ENCODE peak calls at places on chromosomes 3 and 15, in ten cellular contexts. One of them, this sample, is unnamed.

GRCh38 chr3:4438296-4438695 is 28.8 kb downstream of the SUMF1 start:
- DNase-seq in IMR-90: no peak
- DNase-seq in breast epithelium: no peak
- DNase-seq in right lobe of liver: no peak
- DNase-seq in adrenal gland: no peak
- DNase-seq in ovary: no peak
- DNase-seq in uterus: no peak
- DNase-seq in HCT116: no peak
- DNase-seq in heart left ventricle: no peak
- DNase-seq in stomach: no peak
- DNase-seq in this sample: no peak

GRCh38 chr15:91263632-91264477 is 163.8 kb downstream of the SV2B start:
- DNase-seq in HCT116: no peak
- DNase-seq in breast epithelium: no peak
- DNase-seq in adrenal gland: peak
- DNase-seq in uterus: peak
- DNase-seq in right lobe of liver: no peak
- DNase-seq in stomach: no peak
- DNase-seq in IMR-90: peak
- DNase-seq in heart left ventricle: peak
- DNase-seq in ovary: no peak
- DNase-seq in this sample: peak

GRCh38 chr3:31219131-31219843 is 313.4 kb upstream of the STT3B start:
- DNase-seq in right lobe of liver: no peak
- DNase-seq in uterus: no peak
- DNase-seq in adrenal gland: no peak
- DNase-seq in ovary: no peak
- DNase-seq in stomach: no peak
- DNase-seq in IMR-90: peak
- DNase-seq in HCT116: no peak
- DNase-seq in breast epithelium: no peak
- DNase-seq in heart left ventricle: no peak
- DNase-seq in this sample: no peak

GRCh38 chr3:148741219-148741618 is 43.5 kb downstream of the AGTR1 start:
- DNase-seq in adrenal gland: no peak
- DNase-seq in heart left ventricle: no peak
- DNase-seq in IMR-90: no peak
- DNase-seq in HCT116: no peak
- DNase-seq in right lobe of liver: no peak
- DNase-seq in uterus: no peak
- DNase-seq in breast epithelium: no peak
- DNase-seq in stomach: no peak
- DNase-seq in ovary: no peak
- DNase-seq in this sample: no peak

GRCh38 chr3:187677604-187678003 is 7.4 kb upstream of the SST start:
- DNase-seq in heart left ventricle: no peak
- DNase-seq in ovary: no peak
- DNase-seq in adrenal gland: no peak
- DNase-seq in IMR-90: no peak
- DNase-seq in HCT116: no peak
- DNase-seq in uterus: no peak
- DNase-seq in right lobe of liver: no peak
- DNase-seq in stomach: no peak
- DNase-seq in breast epithelium: no peak
- DNase-seq in this sample: no peak

GRCh38 chr15:47506543-47507090 is 210.7 kb upstream of the SEMA6D start:
- DNase-seq in right lobe of liver: no peak
- DNase-seq in breast epithelium: no peak
- DNase-seq in uterus: no peak
- DNase-seq in heart left ventricle: no peak
- DNase-seq in stomach: no peak
- DNase-seq in adrenal gland: no peak
- DNase-seq in HCT116: no peak
- DNase-seq in IMR-90: no peak
- DNase-seq in ovary: no peak
- DNase-seq in this sample: no peak

GRCh38 chr15:36426696-36427095 is 152.7 kb upstream of the CDIN1 start:
- DNase-seq in stomach: no peak
- DNase-seq in adrenal gland: no peak
- DNase-seq in ovary: no peak
- DNase-seq in IMR-90: no peak
- DNase-seq in breast epithelium: no peak
- DNase-seq in HCT116: no peak
- DNase-seq in uterus: no peak
- DNase-seq in heart left ventricle: no peak
- DNase-seq in right lobe of liver: no peak
- DNase-seq in this sample: no peak

GRCh38 chr15:60614862-60615771 is 136.2 kb upstream of the ICE2 start:
- DNase-seq in ovary: no peak
- DNase-seq in uterus: no peak
- DNase-seq in HCT116: no peak
- DNase-seq in adrenal gland: no peak
- DNase-seq in heart left ventricle: no peak
- DNase-seq in IMR-90: no peak
- DNase-seq in breast epithelium: no peak
- DNase-seq in stomach: no peak
- DNase-seq in right lobe of liver: no peak
- DNase-seq in this sample: no peak

DNA sequence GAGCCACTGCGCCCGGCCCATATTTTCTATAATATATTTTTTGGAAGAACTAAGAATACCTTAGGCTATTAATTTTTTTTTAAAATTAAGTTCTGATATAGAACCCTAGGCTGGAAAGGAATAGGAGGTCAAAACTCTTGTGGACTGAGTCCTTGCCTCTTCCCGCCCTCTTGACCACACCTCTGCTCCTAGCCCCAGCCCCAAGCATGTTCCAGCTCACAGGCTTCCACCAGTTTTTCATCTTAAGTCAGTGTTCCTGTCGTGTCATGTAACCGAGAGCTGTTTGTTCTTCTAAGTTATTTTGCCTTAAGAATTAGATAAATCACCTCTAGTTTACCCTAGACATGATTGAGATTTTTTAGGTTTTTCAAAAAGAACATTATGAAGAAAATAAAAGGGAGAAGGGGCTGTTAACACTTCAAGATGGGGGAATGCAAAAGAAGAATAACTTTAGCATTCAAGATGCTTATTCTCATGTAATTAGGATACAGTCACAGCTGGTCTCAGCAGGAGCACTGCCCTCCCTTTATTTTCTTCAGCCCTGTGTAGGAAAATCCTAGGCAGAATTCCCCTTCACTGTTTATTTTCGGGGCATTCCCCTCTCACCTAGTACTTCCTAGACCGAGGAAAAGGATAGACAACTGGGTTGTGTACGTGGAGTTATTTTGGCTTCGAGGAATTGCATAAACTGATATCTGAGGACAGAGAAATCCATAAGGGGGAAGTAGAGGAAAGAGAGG is 110.2 kb downstream of the CMSS1 start:
- DNase-seq in HCT116: no peak
- DNase-seq in uterus: no peak
- DNase-seq in breast epithelium: no peak
- DNase-seq in ovary: no peak
- DNase-seq in right lobe of liver: no peak
- DNase-seq in adrenal gland: no peak
- DNase-seq in IMR-90: no peak
- DNase-seq in heart left ventricle: no peak
- DNase-seq in stomach: no peak
- DNase-seq in this sample: no peak
- H3K27ac ChIP-seq in HCT116: no peak
- H3K27ac ChIP-seq in uterus: peak
- H3K27ac ChIP-seq in breast epithelium: no peak
- H3K27ac ChIP-seq in ovary: peak
- H3K27ac ChIP-seq in right lobe of liver: no peak
- H3K27ac ChIP-seq in adrenal gland: no peak
- H3K27ac ChIP-seq in IMR-90: no peak
- H3K27ac ChIP-seq in heart left ventricle: peak
- H3K27ac ChIP-seq in stomach: no peak
- H3K27ac ChIP-seq in this sample: peak

GRCh38 chr3:45887759-45888511 is 1.6 kb downstream of the CCR9 start:
- DNase-seq in adrenal gland: no peak
- DNase-seq in heart left ventricle: no peak
- DNase-seq in stomach: no peak
- DNase-seq in ovary: no peak
- DNase-seq in right lobe of liver: no peak
- DNase-seq in IMR-90: peak
- DNase-seq in uterus: no peak
- DNase-seq in HCT116: no peak
- DNase-seq in breast epithelium: no peak
- DNase-seq in this sample: no peak

GRCh38 chr3:45884368-45885201 is 1.8 kb upstream of the CCR9 start:
- DNase-seq in breast epithelium: no peak
- DNase-seq in HCT116: no peak
- DNase-seq in stomach: no peak
- DNase-seq in adrenal gland: no peak
- DNase-seq in heart left ventricle: no peak
- DNase-seq in right lobe of liver: no peak
- DNase-seq in uterus: no peak
- DNase-seq in ovary: no peak
- DNase-seq in IMR-90: no peak
- DNase-seq in this sample: no peak

GRCh38 chr3:45887285-45887684 is 942 bp downstream of the CCR9 start:
- DNase-seq in heart left ventricle: no peak
- DNase-seq in IMR-90: peak
- DNase-seq in breast epithelium: no peak
- DNase-seq in ovary: no peak
- DNase-seq in HCT116: no peak
- DNase-seq in stomach: no peak
- DNase-seq in adrenal gland: no peak
- DNase-seq in right lobe of liver: no peak
- DNase-seq in uterus: no peak
- DNase-seq in this sample: no peak

GRCh38 chr3:45889278-45889833 is 3.0 kb downstream of the CCR9 start:
- DNase-seq in right lobe of liver: no peak
- DNase-seq in HCT116: no peak
- DNase-seq in IMR-90: no peak
- DNase-seq in adrenal gland: no peak
- DNase-seq in heart left ventricle: no peak
- DNase-seq in uterus: no peak
- DNase-seq in breast epithelium: no peak
- DNase-seq in stomach: no peak
- DNase-seq in ovary: no peak
- DNase-seq in this sample: no peak

DNA sequence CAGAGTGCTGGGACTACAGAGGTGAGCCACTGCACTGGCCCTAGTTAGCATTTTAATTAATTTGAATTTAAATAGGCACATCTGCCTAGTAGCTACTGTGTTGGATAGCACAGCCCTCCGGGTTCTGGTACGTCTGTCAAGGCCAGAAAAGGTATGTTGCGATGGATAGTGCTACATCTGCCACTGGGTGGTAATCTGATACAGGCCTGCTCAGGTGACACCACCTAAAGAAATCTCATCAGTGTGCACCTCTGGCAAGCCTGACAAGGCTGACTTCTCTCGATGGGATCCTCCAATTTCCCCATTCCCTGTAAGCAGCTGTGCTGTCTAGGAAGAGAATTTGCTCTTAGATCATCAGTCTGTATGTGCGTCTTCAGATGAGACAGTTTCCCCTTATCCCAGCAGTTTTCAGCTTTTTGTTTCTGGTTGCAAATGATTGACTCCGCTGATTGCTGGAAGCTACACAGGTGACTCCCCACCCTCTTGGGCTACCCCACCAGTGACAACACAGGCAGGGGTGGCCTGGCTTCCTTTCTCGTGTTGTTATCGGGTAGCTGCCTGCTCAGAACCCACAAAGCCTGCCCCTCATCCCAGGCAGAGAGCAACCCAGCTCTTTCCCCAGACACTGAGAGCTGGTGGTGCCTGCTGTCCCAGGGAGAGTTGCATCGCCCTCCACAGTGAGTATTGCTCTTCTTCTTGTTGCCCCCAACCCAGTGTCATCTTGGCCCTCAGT is at the start of gene CCR9:
- DNase-seq in HCT116: no peak
- DNase-seq in uterus: no peak
- DNase-seq in right lobe of liver: no peak
- DNase-seq in adrenal gland: no peak
- DNase-seq in breast epithelium: no peak
- DNase-seq in stomach: no peak
- DNase-seq in ovary: no peak
- DNase-seq in IMR-90: no peak
- DNase-seq in heart left ventricle: no peak
- DNase-seq in this sample: no peak
- TF ChIP-seq POLR2A in HCT116: no peak
- TF ChIP-seq POLR2A in uterus: no peak
- TF ChIP-seq POLR2A in right lobe of liver: no peak
- TF ChIP-seq POLR2A in adrenal gland: no peak
- TF ChIP-seq POLR2A in breast epithelium: no peak
- TF ChIP-seq POLR2A in stomach: no peak
- TF ChIP-seq POLR2A in ovary: no peak
- TF ChIP-seq POLR2A in IMR-90: no peak
- TF ChIP-seq POLR2A in heart left ventricle: no peak
- TF ChIP-seq POLR2A in this sample: no peak

GRCh38 chr15:67185621-67186225 is 68.7 kb downstream of the AAGAB start:
- DNase-seq in ovary: no peak
- DNase-seq in uterus: no peak
- DNase-seq in right lobe of liver: no peak
- DNase-seq in HCT116: no peak
- DNase-seq in stomach: no peak
- DNase-seq in IMR-90: no peak
- DNase-seq in heart left ventricle: no peak
- DNase-seq in adrenal gland: no peak
- DNase-seq in breast epithelium: no peak
- DNase-seq in this sample: no peak

GRCh38 chr15:67187351-67187854 is 67.1 kb downstream of the AAGAB start:
- DNase-seq in heart left ventricle: no peak
- DNase-seq in ovary: no peak
- DNase-seq in IMR-90: no peak
- DNase-seq in stomach: no peak
- DNase-seq in breast epithelium: no peak
- DNase-seq in HCT116: no peak
- DNase-seq in adrenal gland: no peak
- DNase-seq in uterus: no peak
- DNase-seq in right lobe of liver: no peak
- DNase-seq in this sample: no peak

GRCh38 chr15:67185051-67185450 is 69.4 kb downstream of the AAGAB start:
- DNase-seq in stomach: no peak
- DNase-seq in heart left ventricle: no peak
- DNase-seq in right lobe of liver: no peak
- DNase-seq in ovary: no peak
- DNase-seq in uterus: no peak
- DNase-seq in HCT116: no peak
- DNase-seq in breast epithelium: no peak
- DNase-seq in adrenal gland: no peak
- DNase-seq in IMR-90: no peak
- DNase-seq in this sample: no peak

GRCh38 chr15:67186688-67187087 is 67.8 kb downstream of the AAGAB start:
- DNase-seq in breast epithelium: no peak
- DNase-seq in heart left ventricle: no peak
- DNase-seq in right lobe of liver: no peak
- DNase-seq in adrenal gland: no peak
- DNase-seq in ovary: no peak
- DNase-seq in IMR-90: no peak
- DNase-seq in HCT116: no peak
- DNase-seq in uterus: peak
- DNase-seq in stomach: no peak
- DNase-seq in this sample: no peak

GRCh38 chr15:67186226-67186649 is 68.2 kb downstream of the AAGAB start:
- DNase-seq in uterus: peak
- DNase-seq in breast epithelium: no peak
- DNase-seq in HCT116: no peak
- DNase-seq in ovary: peak
- DNase-seq in stomach: no peak
- DNase-seq in heart left ventricle: peak
- DNase-seq in adrenal gland: peak
- DNase-seq in IMR-90: no peak
- DNase-seq in right lobe of liver: no peak
- DNase-seq in this sample: no peak
- H3K27ac ChIP-seq in uterus: peak
- H3K27ac ChIP-seq in breast epithelium: peak
- H3K27ac ChIP-seq in HCT116: no peak
- H3K27ac ChIP-seq in ovary: peak
- H3K27ac ChIP-seq in stomach: peak
- H3K27ac ChIP-seq in heart left ventricle: peak
- H3K27ac ChIP-seq in adrenal gland: no peak
- H3K27ac ChIP-seq in IMR-90: peak
- H3K27ac ChIP-seq in right lobe of liver: no peak
- H3K27ac ChIP-seq in this sample: peak

DNA sequence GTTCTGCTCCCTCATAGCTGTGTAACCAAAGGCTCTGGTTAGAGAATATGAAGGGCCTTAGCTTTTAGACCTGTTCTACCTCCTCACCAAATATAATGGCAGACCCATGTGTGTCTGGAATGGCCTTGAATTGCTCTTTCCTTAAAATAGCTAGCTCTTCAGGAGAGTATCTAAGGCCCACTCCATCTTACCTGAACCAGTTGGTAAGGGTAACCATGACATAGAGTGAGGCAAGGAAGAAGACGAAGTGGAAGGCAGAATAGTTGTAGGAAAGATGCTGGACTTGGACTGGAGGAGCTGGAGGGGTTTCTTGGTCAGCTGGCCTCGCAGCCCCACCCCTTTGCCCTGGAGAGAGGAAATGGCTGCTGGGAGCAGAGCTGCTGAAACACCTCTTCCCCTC is 3.1 kb downstream of the SERF2 start:
- DNase-seq in uterus: no peak
- DNase-seq in ovary: no peak
- DNase-seq in HCT116: no peak
- DNase-seq in IMR-90: no peak
- DNase-seq in right lobe of liver: no peak
- DNase-seq in stomach: no peak
- DNase-seq in breast epithelium: no peak
- DNase-seq in heart left ventricle: no peak
- DNase-seq in adrenal gland: no peak
- DNase-seq in this sample: no peak
- TF ChIP-seq POLR2A in uterus: no peak
- TF ChIP-seq POLR2A in ovary: no peak
- TF ChIP-seq POLR2A in HCT116: no peak
- TF ChIP-seq POLR2A in IMR-90: no peak
- TF ChIP-seq POLR2A in right lobe of liver: no peak
- TF ChIP-seq POLR2A in stomach: no peak
- TF ChIP-seq POLR2A in breast epithelium: no peak
- TF ChIP-seq POLR2A in heart left ventricle: no peak
- TF ChIP-seq POLR2A in adrenal gland: no peak
- TF ChIP-seq POLR2A in this sample: no peak